ENCODE peak calls at places on chromosomes 6 and 20, in six cellular contexts. X is H9, H is IMR-90, V is mesenchymal stem cell, K is mesendoderm, M is H1. G is an unnamed sample.

GRCh38 chr6:33983109-33983475 is 162.8 kb downstream of the GRM4 start:
- DNase-seq in X (peak; percentile 34), H (peak; percentile 1), V (peak; percentile 6), K (no peak), M (no peak), G (no peak)

GRCh38 chr20:41086402-41087324 is 50.7 kb upstream of the PLCG1 start:
- DNase-seq in X (no peak), H (no peak), V (peak; percentile 69), K (no peak), M (no peak), G (no peak)

GRCh38 chr6:28977351-28978136 is 27.6 kb downstream of the ZNF311 start:
- DNase-seq in X (peak; percentile 53), H (peak; percentile 50), V (peak; percentile 31), K (no peak), M (no peak), G (no peak)

GRCh38 chr6:10297825-10298224 is 117.0 kb downstream of the TFAP2A start:
- DNase-seq in X (no peak), H (peak; percentile 5), V (peak; percentile 17), K (no peak), M (no peak), G (no peak)

GRCh38 chr6:167962717-167963116 is 34.8 kb upstream of the KIF25 start:
- DNase-seq in X (no peak), H (no peak), V (no peak), K (no peak), M (no peak), G (no peak)

GRCh38 chr6:6700421-6700820 is 111.9 kb downstream of the LY86 start:
- DNase-seq in X (no peak), H (no peak), V (no peak), K (no peak), M (no peak), G (no peak)

GRCh38 chr6:122696079-122696478 is 83.4 kb upstream of the FABP7 start:
- DNase-seq in X (no peak), H (peak; percentile 94), V (peak; percentile 84), K (peak; percentile 64), M (no peak), G (no peak)

GRCh38 chr6:98526465-98526864 is 307.9 kb upstream of the POU3F2 start:
- DNase-seq in X (no peak), H (no peak), V (no peak), K (no peak), M (no peak), G (no peak)

GRCh38 chr20:63134201-63134612 is 81.7 kb downstream of the YTHDF1 start:
- DNase-seq in X (peak; percentile 68), H (no peak), V (no peak), K (peak; percentile 14), M (no peak), G (no peak)

GRCh38 chr6:56297022-56297995 is 49.9 kb upstream of the COL21A1 start:
- DNase-seq in X (no peak), H (no peak), V (no peak), K (no peak), M (no peak), G (no peak)

GRCh38 chr20:44961024-44961866 is 1.0 kb upstream of the TOMM34 start:
- DNase-seq in X (no peak), H (peak; percentile 20), V (peak; percentile 25), K (peak; percentile 87), M (no peak), G (no peak)
- H2BK15ac ChIP-seq in X (no peak overlapping the region), H (no peak overlapping the region), V (no peak overlapping the region), K (no peak overlapping the region), M (no peak overlapping the region), G (no peak overlapping the region)

DNA sequence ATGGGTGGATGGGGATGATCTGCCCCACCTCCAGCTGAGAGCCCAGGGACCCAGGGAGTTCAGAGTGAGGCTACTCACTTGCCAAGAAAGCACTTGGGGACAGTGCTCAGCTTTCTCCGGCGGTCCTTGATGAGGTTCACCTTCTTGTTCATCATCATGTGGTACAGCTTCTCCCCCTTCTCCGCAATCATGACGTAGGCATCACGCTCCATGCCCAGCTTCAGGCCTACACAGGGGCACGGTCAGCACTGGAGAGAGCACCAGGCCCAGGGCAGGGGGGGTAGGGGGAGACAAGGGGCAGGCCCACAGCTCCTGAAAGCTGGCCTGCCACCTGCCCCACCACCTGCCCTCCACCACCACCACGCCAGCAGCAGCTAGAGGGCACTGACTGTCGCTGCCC is 139.2 kb downstream of the PREX1 start:
- DNase-seq in X (no peak), H (no peak), V (no peak), K (no peak), M (no peak), G (no peak)
- H2BK15ac ChIP-seq in X (no peak overlapping the region), H (no peak overlapping the region), V (no peak overlapping the region), K (no peak overlapping the region), M (no peak overlapping the region), G (no peak overlapping the region)

GRCh38 chr6:158474961-158475343 is 84.9 kb upstream of the TMEM181 start:
- DNase-seq in X (no peak), H (peak; percentile 65), V (peak; percentile 79), K (no peak), M (no peak), G (no peak)

GRCh38 chr6:158471339-158471738 is 88.6 kb upstream of the TMEM181 start:
- DNase-seq in X (no peak), H (no peak), V (no peak), K (no peak), M (no peak), G (no peak)

GRCh38 chr6:158468666-158469065 is 91.2 kb upstream of the TMEM181 start:
- DNase-seq in X (no peak), H (no peak), V (no peak), K (no peak), M (no peak), G (no peak)

GRCh38 chr6:158475344-158476302 is 84.3 kb upstream of the TMEM181 start:
- DNase-seq in X (no peak), H (peak; percentile 57), V (peak; percentile 87), K (no peak), M (no peak), G (no peak)

DNA sequence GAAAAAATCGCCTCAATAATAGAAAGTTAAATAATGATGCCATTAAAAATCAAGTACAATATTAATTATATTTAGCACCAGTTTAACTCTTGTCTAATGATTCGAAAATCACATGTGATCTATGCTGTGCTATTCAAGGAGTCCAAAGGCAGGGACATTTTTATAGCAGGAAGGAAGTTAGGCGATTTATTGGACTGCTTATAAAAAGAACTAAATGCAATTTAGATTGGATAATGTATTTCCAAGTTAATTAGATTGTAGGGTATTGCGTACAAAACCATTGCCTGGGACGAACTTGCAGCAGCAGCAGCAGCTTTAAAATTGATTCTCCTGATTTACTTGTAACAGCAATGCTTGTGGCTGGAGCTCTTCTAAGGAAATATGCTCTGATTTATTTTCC is 87.4 kb upstream of the TMEM181 start:
- DNase-seq in X (no peak), H (no peak), V (no peak), K (no peak), M (no peak), G (no peak)
- H2BK15ac ChIP-seq in X (no peak overlapping the region), H (no peak overlapping the region), V (no peak overlapping the region), K (no peak overlapping the region), M (no peak overlapping the region), G (no peak overlapping the region)

GRCh38 chr6:158518196-158519127 is 41.4 kb upstream of the TMEM181 start:
- DNase-seq in X (peak; percentile 87), H (peak; percentile 69), V (peak; percentile 76), K (peak; percentile 94), M (no peak), G (no peak)
- H2BK15ac ChIP-seq in X (no peak overlapping the region), H (peak overlapping the region; percentile 1), V (no peak overlapping the region), K (no peak overlapping the region), M (no peak overlapping the region), G (no peak overlapping the region)

DNA sequence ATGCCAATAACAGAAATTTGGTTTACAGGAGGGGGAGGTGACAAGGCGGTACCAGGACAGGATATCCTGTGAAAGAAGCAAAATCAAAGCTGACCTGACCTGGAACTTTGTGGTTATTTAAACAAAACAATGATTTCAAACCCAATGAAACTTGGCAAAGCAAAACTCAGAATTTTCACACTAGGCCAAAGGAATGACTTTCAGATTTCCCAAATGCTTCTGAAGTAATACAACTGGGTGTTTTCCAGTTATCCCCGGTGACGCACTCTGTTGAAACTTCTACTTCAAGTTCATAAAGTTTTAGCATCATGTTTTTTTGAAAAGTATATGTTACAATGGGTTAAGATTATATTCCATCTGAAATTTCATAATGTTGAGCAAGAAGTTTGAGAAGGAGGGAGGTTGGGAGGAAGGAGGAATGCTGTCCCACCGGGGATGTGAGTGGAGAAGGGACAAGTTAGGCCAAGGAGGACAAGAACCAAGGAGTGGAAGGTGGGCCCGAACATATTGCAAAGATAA is 78.1 kb upstream of the TRAF3IP2 start:
- DNase-seq in X (no peak), H (peak; percentile 93), V (peak; percentile 40), K (no peak), M (no peak), G (no peak)
- H2BK15ac ChIP-seq in X (no peak overlapping the region), H (peak overlapping the region; percentile 34), V (no peak overlapping the region), K (no peak overlapping the region), M (no peak overlapping the region), G (no peak overlapping the region)

GRCh38 chr20:59604770-59605665 is 678 bp downstream of the PHACTR3 start:
- DNase-seq in X (peak; percentile 51), H (no peak), V (no peak), K (peak; percentile 10), M (no peak), G (peak; percentile 18)

GRCh38 chr20:59608871-59609270 is 4.5 kb downstream of the PHACTR3 start:
- DNase-seq in X (no peak), H (no peak), V (no peak), K (no peak), M (no peak), G (no peak)

GRCh38 chr20:59608396-59608795 is 4.1 kb downstream of the PHACTR3 start:
- DNase-seq in X (no peak), H (no peak), V (no peak), K (no peak), M (no peak), G (no peak)

GRCh38 chr20:59605691-59606364 is 1.5 kb downstream of the PHACTR3 start:
- DNase-seq in X (no peak), H (no peak), V (no peak), K (no peak), M (no peak), G (no peak)

GRCh38 chr20:59606566-59606965 is 2.2 kb downstream of the PHACTR3 start:
- DNase-seq in X (no peak), H (no peak), V (no peak), K (no peak), M (no peak), G (no peak)
- H2BK15ac ChIP-seq in X (no peak overlapping the region), H (no peak overlapping the region), V (no peak overlapping the region), K (no peak overlapping the region), M (no peak overlapping the region), G (no peak overlapping the region)